ENCODE peak calls at places on chromosome 3, in nine cellular contexts. E is stromal cell of bone marrow; K is activated gamma-delta T cell treated with Interleukin-2 at 50 U/mL for 16 hours; T is A172; H is iPS-NIHi11; M is GM12878; Y is H54; C is effector memory CD4-positive, alpha-beta T cell; U is activated naive CD4-positive, alpha-beta T cell treated with Interleukin-2 at 50 U/mL for 16 hours. Q is an unnamed sample.

GRCh38 chr3:59006791-59007517 is 42.9 kb downstream of the CFAP20DC start:
- DNase-seq in T (peak; percentile 22), M (no peak), C (no peak), K (no peak), U (no peak), H (no peak), E (no peak), Y (no peak), Q (no peak)

GRCh38 chr3:122245513-122246174 is 62.2 kb downstream of the CASR start:
- DNase-seq in T (no peak), U (no peak), E (peak; percentile 20), Y (no peak), K (no peak), M (no peak), C (no peak), H (no peak), Q (no peak)

GRCh38 chr3:79146024-79146423 is 621.8 kb downstream of the ROBO1 start:
- DNase-seq in E (no peak), H (no peak), U (no peak), M (no peak), C (no peak), Y (no peak), T (no peak), K (no peak), Q (no peak)

GRCh38 chr3:85081191-85081895 is 122.6 kb downstream of the CADM2 start:
- DNase-seq in H (peak; percentile 10), M (no peak), K (no peak), U (no peak), E (no peak), T (no peak), Y (no peak), C (no peak), Q (no peak)

GRCh38 chr3:122859021-122859805 is 64.3 kb downstream of the SLC49A4 start:
- DNase-seq in U (no peak), T (no peak), K (no peak), M (no peak), E (no peak), C (no peak), H (no peak), Y (no peak), Q (no peak)

GRCh38 chr3:131072845-131073244 is 46.2 kb downstream of the NEK11 start:
- DNase-seq in E (peak; percentile 70), C (no peak), M (no peak), Y (no peak), H (no peak), T (peak; percentile 53), K (no peak), U (no peak), Q (no peak)

GRCh38 chr3:60584250-60584649 is 667.0 kb downstream of the FHIT start:
- DNase-seq in K (no peak), E (no peak), T (no peak), M (no peak), C (no peak), Y (no peak), U (no peak), H (no peak), Q (no peak)

GRCh38 chr3:8845641-8846040 is 76.2 kb upstream of the OXTR start:
- DNase-seq in U (no peak), M (no peak), Y (peak; percentile 54), C (no peak), T (peak; percentile 88), K (no peak), H (no peak), E (no peak), Q (no peak)

GRCh38 chr3:83514130-83514914 is 1444.5 kb upstream of the CADM2 start:
- DNase-seq in Y (no peak), U (no peak), C (no peak), M (no peak), K (no peak), E (no peak), T (peak; percentile 84), H (no peak), Q (no peak)

GRCh38 chr3:124778061-124778460 is 47.8 kb downstream of the UMPS start:
- DNase-seq in U (no peak), H (no peak), T (no peak), C (no peak), E (no peak), K (no peak), Y (no peak), M (no peak), Q (no peak)

GRCh38 chr3:183317271-183317670 is 64.2 kb downstream of the B3GNT5 start:
- DNase-seq in T (no peak), M (no peak), E (no peak), U (no peak), Y (no peak), K (no peak), H (no peak), C (no peak), Q (no peak)

GRCh38 chr3:160400048-160400630 is 689 bp downstream of the SMC4 start:
- DNase-seq in C (peak; percentile 13), K (peak; percentile 15), T (peak; percentile 23), H (peak; percentile 17), E (no peak), Y (no peak), U (peak; percentile 36), M (no peak), Q (no peak)

GRCh38 chr3:193574488-193575072 is 18.4 kb upstream of the OPA1 start:
- DNase-seq in U (no peak), K (no peak), C (no peak), E (no peak), T (no peak), H (no peak), M (no peak), Y (no peak), Q (no peak)

Q was measured in stimulated activated CD4-positive, alpha-beta T cell treated with anti-CD3 and anti-CD28 coated beads, Interleukin-15, amount 100 ng/mL, for 1 hour.